ENCODE peak calls at places on chromosomes 6 and 20, in seven cellular contexts. T is cardiac fibroblast, B is GM23338, U is osteocyte, X is type B pancreatic cell, D is GM12865, E is neural progenitor cell. Z is an unnamed sample.

GRCh38 chr6:134373282-134373922 is 55.5 kb upstream of the SGK1 start:
- DNase-seq in X (no peak), B (no peak), U (no peak), T (peak; percentile 82), E (no peak), D (peak; percentile 86), Z (peak; percentile 95)

GRCh38 chr6:148700713-148701392 is 46.0 kb upstream of the UST start:
- DNase-seq in B (peak; percentile 37), X (peak; percentile 32), E (peak; percentile 23), D (peak; percentile 48), T (peak; percentile 70), U (no peak), Z (peak; percentile 60)

GRCh38 chr20:53412600-53413187 is 180.9 kb downstream of the ZNF217 start:
- DNase-seq in T (no peak), X (no peak), U (no peak), D (no peak), E (peak; percentile 28), B (no peak), Z (no peak)

GRCh38 chr6:15331143-15331542 is 85.3 kb downstream of the JARID2 start:
- DNase-seq in E (no peak), T (no peak), D (peak; percentile 38), U (no peak), B (no peak), X (no peak), Z (no peak)

GRCh38 chr6:2108700-2109306 is 136.6 kb downstream of the GMDS start:
- DNase-seq in T (no peak), D (no peak), E (no peak), B (no peak), U (no peak), X (no peak), Z (peak; percentile 47)

GRCh38 chr6:53240139-53240538 is 91.5 kb upstream of the GCM1 start:
- DNase-seq in X (no peak), B (no peak), T (no peak), E (no peak), U (no peak), D (no peak), Z (no peak)

GRCh38 chr6:16707101-16707783 is 54.0 kb downstream of the ATXN1 start:
- DNase-seq in E (no peak), U (no peak), B (no peak), T (no peak), X (no peak), D (peak; percentile 63), Z (no peak)

GRCh38 chr6:135181333-135182119 is 418 bp downstream of the MYB start:
- DNase-seq in B (peak; percentile 33), E (peak; percentile 48), U (no peak), D (peak; percentile 29), X (peak; percentile 69), T (no peak), Z (no peak)

GRCh38 chr6:22010102-22010501 is 286.7 kb downstream of the PRL start:
- DNase-seq in U (no peak), D (no peak), T (no peak), B (no peak), X (no peak), E (no peak), Z (no peak)

GRCh38 chr6:84643778-84644177 is 120.6 kb downstream of the TBX18 start:
- DNase-seq in B (no peak), U (no peak), T (no peak), X (no peak), D (no peak), E (no peak), Z (no peak)

GRCh38 chr6:92826633-92827032 is 592.7 kb downstream of the EPHA7 start:
- DNase-seq in D (peak; percentile 34), B (no peak), U (no peak), E (no peak), X (no peak), T (no peak), Z (no peak)

GRCh38 chr6:93073811-93074210 is 345.5 kb downstream of the EPHA7 start:
- DNase-seq in B (no peak), U (no peak), D (no peak), X (no peak), E (no peak), T (no peak), Z (no peak)

GRCh38 chr6:149080511-149080910 is 237.0 kb upstream of the TAB2 start:
- DNase-seq in D (no peak), E (no peak), T (peak; percentile 31), U (no peak), B (no peak), X (no peak), Z (peak; percentile 88)

GRCh38 chr6:41072836-41073202 is at the start of gene NFYA:
- DNase-seq in E (peak; percentile 100), X (peak; percentile 100), U (no peak), D (no peak), T (peak; percentile 100), B (peak; percentile 99), Z (no peak)

GRCh38 chr6:139376604-139377218 is 2.3 kb upstream of the CITED2 start:
- DNase-seq in T (peak; percentile 87), D (no peak), B (peak; percentile 43), X (no peak), U (no peak), E (peak; percentile 26), Z (peak; percentile 74)

GRCh38 chr6:111942561-111942960 is 69.3 kb upstream of the FYN start:
- DNase-seq in X (no peak), T (no peak), B (no peak), U (no peak), D (peak; percentile 32), E (no peak), Z (no peak)

GRCh38 chr20:61778485-61778863 is 287.2 kb downstream of the TAF4 start:
- DNase-seq in T (no peak), U (no peak), B (no peak), X (no peak), D (no peak), E (no peak), Z (no peak)

GRCh38 chr6:97923249-97923648 is 640.2 kb upstream of the MMS22L start:
- DNase-seq in X (no peak), E (no peak), B (no peak), D (no peak), U (no peak), T (no peak), Z (no peak)

GRCh38 chr6:97919631-97920030 is 636.6 kb upstream of the MMS22L start:
- DNase-seq in T (peak; percentile 1), X (no peak), E (no peak), B (no peak), D (no peak), U (no peak), Z (no peak)

DNA sequence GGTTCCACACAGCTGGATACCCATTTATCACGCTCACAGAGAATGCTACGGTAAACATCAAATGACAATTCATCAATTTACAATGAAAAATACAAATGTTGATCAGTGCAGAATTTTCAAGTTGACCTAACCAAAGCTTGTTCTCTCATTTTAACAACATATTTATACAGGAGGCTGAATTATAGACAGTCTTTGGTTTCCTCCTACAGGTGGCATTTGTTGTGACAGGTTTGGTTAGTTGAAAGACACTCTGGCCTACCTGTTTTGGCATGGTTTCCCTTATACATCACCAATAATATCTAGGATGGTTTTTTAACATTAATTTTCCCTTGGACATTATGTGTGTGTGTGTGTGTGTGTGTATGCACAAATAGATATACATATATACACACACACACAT is 642.5 kb upstream of the MMS22L start:
- DNase-seq in T (no peak), X (no peak), D (no peak), B (peak; percentile 50), E (no peak), U (no peak), Z (peak; percentile 3)
- TF ChIP-seq CTCF in T (no peak), X (peak; percentile 44), D (no peak), B (peak; percentile 61), E (peak; percentile 29), U (peak; percentile 16), Z (peak; percentile 13)

GRCh38 chr6:75223461-75223860 is 17.6 kb upstream of the COL12A1 start:
- DNase-seq in U (no peak), E (no peak), T (no peak), B (no peak), D (no peak), X (no peak), Z (no peak)
- TF ChIP-seq CTCF in U (no peak), E (no peak), T (no peak), B (no peak), D (no peak), X (no peak), Z (no peak)

GRCh38 chr6:33822575-33823395 is 19.0 kb upstream of the MLN start:
- DNase-seq in E (peak; percentile 82), T (peak; percentile 14), D (peak; percentile 18), U (no peak), X (no peak), B (peak; percentile 89), Z (peak; percentile 29)
- TF ChIP-seq CTCF in E (peak; percentile 53), T (peak; percentile 40), D (no peak), U (peak; percentile 34), X (peak; percentile 61), B (peak; percentile 54), Z (peak; percentile 37)

GRCh38 chr6:38337819-38338465 is 301.8 kb downstream of the BTBD9 start:
- DNase-seq in X (no peak), T (peak; percentile 56), B (no peak), D (no peak), E (no peak), U (no peak), Z (peak; percentile 84)
- TF ChIP-seq CTCF in X (peak; percentile 42), T (peak; percentile 48), B (no peak), D (no peak), E (no peak), U (peak; percentile 41), Z (peak; percentile 40)

GRCh38 chr6:118717106-118717505 is 65.7 kb upstream of the CEP85L start:
- DNase-seq in E (no peak), X (no peak), T (no peak), U (no peak), B (no peak), D (no peak), Z (no peak)

GRCh38 chr6:118715371-118715770 is 64.0 kb upstream of the CEP85L start:
- DNase-seq in U (no peak), B (no peak), T (no peak), E (no peak), X (no peak), D (no peak), Z (no peak)

GRCh38 chr6:118709859-118710350 is 58.5 kb upstream of the CEP85L start:
- DNase-seq in B (peak; percentile 15), X (no peak), E (no peak), T (peak; percentile 66), D (peak; percentile 92), U (no peak), Z (peak; percentile 83)

GRCh38 chr6:118710616-118711015 is 59.2 kb upstream of the CEP85L start:
- DNase-seq in U (no peak), T (no peak), E (no peak), D (no peak), X (no peak), B (no peak), Z (no peak)

GRCh38 chr6:118712955-118713354 is 61.6 kb upstream of the CEP85L start:
- DNase-seq in U (no peak), B (no peak), E (no peak), X (no peak), D (no peak), T (peak; percentile 45), Z (peak; percentile 51)
- TF ChIP-seq CTCF in U (no peak), B (no peak), E (no peak), X (no peak), D (no peak), T (no peak), Z (no peak)

Z was measured in choroid plexus epithelial cell.